ENCODE peak calls at places on chromosomes 1 and 21, in seven cellular contexts. One of them, this sample, is unnamed.

GRCh38 chr1:167601442-167602380 is 28.3 kb upstream of the RCSD1 start:
- DNase-seq in heart right ventricle: peak; percentile 33
- DNase-seq in right lobe of liver: peak; percentile 66
- DNase-seq in stomach: peak; percentile 42
- DNase-seq in CD8-positive, alpha-beta T cell: no peak
- DNase-seq in gastrocnemius medialis: peak; percentile 43
- DNase-seq in psoas muscle: peak; percentile 40
- DNase-seq in this sample: peak; percentile 84

GRCh38 chr1:169510060-169510459 is 24.3 kb upstream of the SLC19A2 start:
- DNase-seq in heart right ventricle: no peak
- DNase-seq in right lobe of liver: no peak
- DNase-seq in stomach: no peak
- DNase-seq in CD8-positive, alpha-beta T cell: no peak
- DNase-seq in gastrocnemius medialis: no peak
- DNase-seq in psoas muscle: no peak
- DNase-seq in this sample: no peak

GRCh38 chr21:31873275-31873695 is 465 bp downstream of the HUNK start:
- DNase-seq in heart right ventricle: peak; percentile 23
- DNase-seq in right lobe of liver: no peak
- DNase-seq in stomach: no peak
- DNase-seq in CD8-positive, alpha-beta T cell: no peak
- DNase-seq in gastrocnemius medialis: no peak
- DNase-seq in psoas muscle: peak; percentile 28
- DNase-seq in this sample: no peak

GRCh38 chr1:17642169-17642568 is 102.7 kb downstream of the ARHGEF10L start:
- DNase-seq in heart right ventricle: no peak
- DNase-seq in right lobe of liver: no peak
- DNase-seq in stomach: no peak
- DNase-seq in CD8-positive, alpha-beta T cell: no peak
- DNase-seq in gastrocnemius medialis: no peak
- DNase-seq in psoas muscle: no peak
- DNase-seq in this sample: no peak

GRCh38 chr21:45471229-45472052 is 66.5 kb downstream of the COL18A1 start:
- DNase-seq in heart right ventricle: peak; percentile 45
- DNase-seq in right lobe of liver: peak; percentile 84
- DNase-seq in stomach: no peak
- DNase-seq in CD8-positive, alpha-beta T cell: peak; percentile 8
- DNase-seq in gastrocnemius medialis: peak; percentile 32
- DNase-seq in psoas muscle: peak; percentile 49
- DNase-seq in this sample: peak; percentile 38

GRCh38 chr1:178091986-178092745 is 1.7 kb upstream of the RASAL2 start:
- DNase-seq in heart right ventricle: no peak
- DNase-seq in right lobe of liver: no peak
- DNase-seq in stomach: no peak
- DNase-seq in CD8-positive, alpha-beta T cell: no peak
- DNase-seq in gastrocnemius medialis: no peak
- DNase-seq in psoas muscle: no peak
- DNase-seq in this sample: no peak

GRCh38 chr1:224884428-224884827 is 45.0 kb upstream of the DNAH14 start:
- DNase-seq in heart right ventricle: no peak
- DNase-seq in right lobe of liver: no peak
- DNase-seq in stomach: no peak
- DNase-seq in CD8-positive, alpha-beta T cell: no peak
- DNase-seq in gastrocnemius medialis: no peak
- DNase-seq in psoas muscle: no peak
- DNase-seq in this sample: no peak

GRCh38 chr1:205680073-205680851 is at the start of gene SLC45A3:
- DNase-seq in heart right ventricle: peak; percentile 48
- DNase-seq in right lobe of liver: peak; percentile 67
- DNase-seq in stomach: peak; percentile 49
- DNase-seq in CD8-positive, alpha-beta T cell: peak; percentile 37
- DNase-seq in gastrocnemius medialis: no peak
- DNase-seq in psoas muscle: peak; percentile 34
- DNase-seq in this sample: peak; percentile 83

GRCh38 chr1:39666772-39667171 is 5.1 kb downstream of the NT5C1A start:
- DNase-seq in heart right ventricle: no peak
- DNase-seq in right lobe of liver: no peak
- DNase-seq in stomach: no peak
- DNase-seq in CD8-positive, alpha-beta T cell: no peak
- DNase-seq in gastrocnemius medialis: no peak
- DNase-seq in psoas muscle: no peak
- DNase-seq in this sample: no peak

GRCh38 chr1:157249326-157249725 is 111.1 kb upstream of the ETV3 start:
- DNase-seq in heart right ventricle: no peak
- DNase-seq in right lobe of liver: no peak
- DNase-seq in stomach: no peak
- DNase-seq in CD8-positive, alpha-beta T cell: no peak
- DNase-seq in gastrocnemius medialis: no peak
- DNase-seq in psoas muscle: no peak
- DNase-seq in this sample: no peak

GRCh38 chr1:54985556-54985955 is 5.1 kb downstream of the TMEM61 start:
- DNase-seq in heart right ventricle: no peak
- DNase-seq in right lobe of liver: no peak
- DNase-seq in stomach: no peak
- DNase-seq in CD8-positive, alpha-beta T cell: no peak
- DNase-seq in gastrocnemius medialis: no peak
- DNase-seq in psoas muscle: no peak
- DNase-seq in this sample: no peak

GRCh38 chr1:193325042-193325441 is 138.6 kb upstream of the B3GALT2 start:
- DNase-seq in heart right ventricle: no peak
- DNase-seq in right lobe of liver: no peak
- DNase-seq in stomach: no peak
- DNase-seq in CD8-positive, alpha-beta T cell: no peak
- DNase-seq in gastrocnemius medialis: no peak
- DNase-seq in psoas muscle: no peak
- DNase-seq in this sample: no peak

GRCh38 chr1:201602413-201603265 is 63.7 kb downstream of the NAV1 start:
- DNase-seq in heart right ventricle: no peak
- DNase-seq in right lobe of liver: no peak
- DNase-seq in stomach: no peak
- DNase-seq in CD8-positive, alpha-beta T cell: no peak
- DNase-seq in gastrocnemius medialis: no peak
- DNase-seq in psoas muscle: peak; percentile 39
- DNase-seq in this sample: no peak

GRCh38 chr1:36910886-36911540 is 123.3 kb downstream of the GRIK3 start:
- DNase-seq in heart right ventricle: no peak
- DNase-seq in right lobe of liver: no peak
- DNase-seq in stomach: no peak
- DNase-seq in CD8-positive, alpha-beta T cell: no peak
- DNase-seq in gastrocnemius medialis: no peak
- DNase-seq in psoas muscle: no peak
- DNase-seq in this sample: no peak
- TF ChIP-seq CTCF in heart right ventricle: no peak
- TF ChIP-seq CTCF in right lobe of liver: no peak
- TF ChIP-seq CTCF in stomach: no peak
- TF ChIP-seq CTCF in CD8-positive, alpha-beta T cell: no peak
- TF ChIP-seq CTCF in gastrocnemius medialis: no peak
- TF ChIP-seq CTCF in psoas muscle: no peak
- TF ChIP-seq CTCF in this sample: no peak

GRCh38 chr1:226716577-226716976 is 22.5 kb downstream of the ITPKB start:
- DNase-seq in heart right ventricle: no peak
- DNase-seq in right lobe of liver: no peak
- DNase-seq in stomach: no peak
- DNase-seq in CD8-positive, alpha-beta T cell: no peak
- DNase-seq in gastrocnemius medialis: no peak
- DNase-seq in psoas muscle: no peak
- DNase-seq in this sample: no peak
- H3K27ac ChIP-seq in heart right ventricle: peak overlapping the region; percentile 83
- H3K27ac ChIP-seq in right lobe of liver: no peak overlapping the region
- H3K27ac ChIP-seq in stomach: peak overlapping the region; percentile 54
- H3K27ac ChIP-seq in CD8-positive, alpha-beta T cell: no peak overlapping the region
- H3K27ac ChIP-seq in gastrocnemius medialis: no peak overlapping the region
- H3K27ac ChIP-seq in psoas muscle: no peak overlapping the region
- H3K27ac ChIP-seq in this sample: peak overlapping the region; percentile 83

DNA sequence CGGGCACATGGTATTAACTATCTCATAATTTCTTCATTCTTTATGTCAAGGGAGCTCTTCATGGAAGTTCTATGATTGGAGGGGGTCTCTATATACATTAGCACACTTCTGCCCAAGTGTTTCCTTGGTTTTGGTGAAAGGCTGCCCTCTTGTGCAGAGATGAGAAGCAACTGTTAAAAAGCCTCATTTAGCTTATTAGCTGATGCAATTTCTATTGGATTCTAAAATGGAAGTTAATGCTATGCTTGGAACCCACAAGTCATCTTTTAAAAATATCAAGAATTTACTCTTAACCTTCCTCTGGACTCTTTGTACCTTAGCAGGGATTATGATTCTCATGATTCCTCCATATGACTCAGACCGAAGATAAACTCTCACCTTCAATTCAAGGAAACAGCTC is 328.9 kb downstream of the PTBP2 start:
- DNase-seq in heart right ventricle: no peak
- DNase-seq in right lobe of liver: no peak
- DNase-seq in stomach: no peak
- DNase-seq in CD8-positive, alpha-beta T cell: no peak
- DNase-seq in gastrocnemius medialis: no peak
- DNase-seq in psoas muscle: no peak
- DNase-seq in this sample: no peak
- TF ChIP-seq CTCF in heart right ventricle: peak; percentile 18
- TF ChIP-seq CTCF in right lobe of liver: peak; percentile 15
- TF ChIP-seq CTCF in stomach: no peak
- TF ChIP-seq CTCF in CD8-positive, alpha-beta T cell: no peak
- TF ChIP-seq CTCF in gastrocnemius medialis: no peak
- TF ChIP-seq CTCF in psoas muscle: no peak
- TF ChIP-seq CTCF in this sample: no peak

GRCh38 chr1:77542784-77543183 is 139.7 kb downstream of the ZZZ3 start:
- DNase-seq in heart right ventricle: no peak
- DNase-seq in right lobe of liver: no peak
- DNase-seq in stomach: no peak
- DNase-seq in CD8-positive, alpha-beta T cell: no peak
- DNase-seq in gastrocnemius medialis: no peak
- DNase-seq in psoas muscle: no peak
- DNase-seq in this sample: no peak

GRCh38 chr1:77540501-77541161 is 141.8 kb downstream of the ZZZ3 start:
- DNase-seq in heart right ventricle: no peak
- DNase-seq in right lobe of liver: no peak
- DNase-seq in stomach: no peak
- DNase-seq in CD8-positive, alpha-beta T cell: no peak
- DNase-seq in gastrocnemius medialis: no peak
- DNase-seq in psoas muscle: no peak
- DNase-seq in this sample: no peak

GRCh38 chr1:77538956-77539509 is 143.4 kb downstream of the ZZZ3 start:
- DNase-seq in heart right ventricle: no peak
- DNase-seq in right lobe of liver: no peak
- DNase-seq in stomach: no peak
- DNase-seq in CD8-positive, alpha-beta T cell: no peak
- DNase-seq in gastrocnemius medialis: no peak
- DNase-seq in psoas muscle: peak; percentile 35
- DNase-seq in this sample: peak; percentile 39

GRCh38 chr1:77539510-77540142 is 142.8 kb downstream of the ZZZ3 start:
- DNase-seq in heart right ventricle: no peak
- DNase-seq in right lobe of liver: no peak
- DNase-seq in stomach: no peak
- DNase-seq in CD8-positive, alpha-beta T cell: no peak
- DNase-seq in gastrocnemius medialis: no peak
- DNase-seq in psoas muscle: no peak
- DNase-seq in this sample: no peak

DNA sequence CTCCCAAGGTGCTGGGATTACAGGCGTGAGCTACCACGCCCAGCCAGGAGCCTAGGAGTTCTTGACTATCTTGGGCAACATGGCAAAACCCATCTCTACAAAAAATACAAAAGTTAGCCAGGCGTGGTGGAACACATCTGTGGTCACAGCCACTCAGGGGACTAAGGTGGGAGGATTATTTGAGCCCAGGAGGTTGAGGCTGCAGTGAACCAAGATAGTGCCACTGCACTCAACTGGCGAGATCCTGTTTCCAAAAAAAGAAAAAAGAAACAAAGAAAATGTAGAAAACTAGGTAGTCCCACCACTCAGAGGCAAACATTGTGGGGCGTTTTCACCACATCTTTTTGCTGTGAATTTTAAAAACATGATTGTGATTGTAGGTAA is 141.3 kb downstream of the ZZZ3 start:
- DNase-seq in heart right ventricle: no peak
- DNase-seq in right lobe of liver: no peak
- DNase-seq in stomach: no peak
- DNase-seq in CD8-positive, alpha-beta T cell: no peak
- DNase-seq in gastrocnemius medialis: no peak
- DNase-seq in psoas muscle: no peak
- DNase-seq in this sample: no peak
- H3K27ac ChIP-seq in heart right ventricle: no peak overlapping the region
- H3K27ac ChIP-seq in right lobe of liver: no peak overlapping the region
- H3K27ac ChIP-seq in stomach: no peak overlapping the region
- H3K27ac ChIP-seq in CD8-positive, alpha-beta T cell: no peak overlapping the region
- H3K27ac ChIP-seq in gastrocnemius medialis: no peak overlapping the region
- H3K27ac ChIP-seq in psoas muscle: no peak overlapping the region
- H3K27ac ChIP-seq in this sample: no peak overlapping the region

GRCh38 chr1:118300808-118301207 is 115.8 kb upstream of the SPAG17 start:
- DNase-seq in heart right ventricle: no peak
- DNase-seq in right lobe of liver: no peak
- DNase-seq in stomach: no peak
- DNase-seq in CD8-positive, alpha-beta T cell: no peak
- DNase-seq in gastrocnemius medialis: peak; percentile 45
- DNase-seq in psoas muscle: no peak
- DNase-seq in this sample: no peak

GRCh38 chr1:118302145-118302544 is 117.1 kb upstream of the SPAG17 start:
- DNase-seq in heart right ventricle: no peak
- DNase-seq in right lobe of liver: no peak
- DNase-seq in stomach: no peak
- DNase-seq in CD8-positive, alpha-beta T cell: no peak
- DNase-seq in gastrocnemius medialis: peak; percentile 62
- DNase-seq in psoas muscle: no peak
- DNase-seq in this sample: no peak

GRCh38 chr1:118303534-118303933 is 118.5 kb upstream of the SPAG17 start:
- DNase-seq in heart right ventricle: no peak
- DNase-seq in right lobe of liver: no peak
- DNase-seq in stomach: no peak
- DNase-seq in CD8-positive, alpha-beta T cell: no peak
- DNase-seq in gastrocnemius medialis: no peak
- DNase-seq in psoas muscle: no peak
- DNase-seq in this sample: no peak

GRCh38 chr1:118304722-118305344 is 119.8 kb upstream of the SPAG17 start:
- DNase-seq in heart right ventricle: no peak
- DNase-seq in right lobe of liver: no peak
- DNase-seq in stomach: no peak
- DNase-seq in CD8-positive, alpha-beta T cell: no peak
- DNase-seq in gastrocnemius medialis: no peak
- DNase-seq in psoas muscle: no peak
- DNase-seq in this sample: no peak
- TF ChIP-seq CTCF in heart right ventricle: peak; percentile 61
- TF ChIP-seq CTCF in right lobe of liver: peak; percentile 23
- TF ChIP-seq CTCF in stomach: no peak
- TF ChIP-seq CTCF in CD8-positive, alpha-beta T cell: no peak
- TF ChIP-seq CTCF in gastrocnemius medialis: peak; percentile 60
- TF ChIP-seq CTCF in psoas muscle: peak; percentile 58
- TF ChIP-seq CTCF in this sample: no peak

DNA sequence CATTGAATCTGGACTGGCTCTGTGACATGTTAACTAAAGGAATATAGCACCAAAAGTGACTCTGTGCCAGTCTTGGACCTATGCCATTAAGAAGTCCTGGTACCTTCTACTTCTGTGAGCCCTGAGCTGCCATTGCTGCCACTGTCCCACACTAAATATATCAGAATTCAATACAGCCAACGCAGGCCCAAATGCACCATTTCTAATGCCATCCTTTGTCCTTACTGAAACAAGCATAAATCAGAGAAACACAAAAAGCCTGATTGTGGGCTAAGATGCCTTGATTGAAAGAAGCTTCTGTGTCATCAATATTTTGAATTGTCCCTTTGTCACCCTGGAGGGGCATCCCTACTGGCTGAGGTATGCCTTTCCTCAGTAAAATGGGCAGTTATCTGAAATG is 66.9 kb upstream of the NEK2 start:
- DNase-seq in heart right ventricle: no peak
- DNase-seq in right lobe of liver: no peak
- DNase-seq in stomach: no peak
- DNase-seq in CD8-positive, alpha-beta T cell: no peak
- DNase-seq in gastrocnemius medialis: no peak
- DNase-seq in psoas muscle: no peak
- DNase-seq in this sample: no peak
- H3K27ac ChIP-seq in heart right ventricle: no peak overlapping the region
- H3K27ac ChIP-seq in right lobe of liver: no peak overlapping the region
- H3K27ac ChIP-seq in stomach: no peak overlapping the region
- H3K27ac ChIP-seq in CD8-positive, alpha-beta T cell: no peak overlapping the region
- H3K27ac ChIP-seq in gastrocnemius medialis: no peak overlapping the region
- H3K27ac ChIP-seq in psoas muscle: no peak overlapping the region
- H3K27ac ChIP-seq in this sample: no peak overlapping the region